ENCODE peak calls at places on chromosomes 1 and 21, in five cellular contexts. One of them, this sample, is unnamed.

GRCh38 chr1:221719987-221720386 is 21.9 kb downstream of the DUSP10 start:
- DNase-seq in PC-3: no peak
- DNase-seq in bronchial epithelial cell: no peak
- DNase-seq in GM20000: no peak
- DNase-seq in left ventricle myocardium inferior: no peak
- DNase-seq in this sample: no peak

GRCh38 chr1:79264975-79265818 is 258.7 kb upstream of the ADGRL4 start:
- DNase-seq in PC-3: no peak
- DNase-seq in bronchial epithelial cell: no peak
- DNase-seq in GM20000: no peak
- DNase-seq in left ventricle myocardium inferior: no peak
- DNase-seq in this sample: no peak

GRCh38 chr1:231160851-231161710 is 777 bp upstream of the TRIM67 start:
- DNase-seq in PC-3: no peak
- DNase-seq in bronchial epithelial cell: no peak
- DNase-seq in GM20000: no peak
- DNase-seq in left ventricle myocardium inferior: no peak
- DNase-seq in this sample: no peak

GRCh38 chr1:198701250-198701649 is 62.4 kb downstream of the PTPRC start:
- DNase-seq in PC-3: no peak
- DNase-seq in bronchial epithelial cell: no peak
- DNase-seq in GM20000: no peak
- DNase-seq in left ventricle myocardium inferior: no peak
- DNase-seq in this sample: no peak

GRCh38 chr1:211591980-211592493 is 13.1 kb upstream of the SLC30A1 start:
- DNase-seq in PC-3: peak
- DNase-seq in bronchial epithelial cell: peak
- DNase-seq in GM20000: no peak
- DNase-seq in left ventricle myocardium inferior: no peak
- DNase-seq in this sample: no peak

GRCh38 chr1:226631229-226632000 is 82.9 kb downstream of the STUM start:
- DNase-seq in PC-3: no peak
- DNase-seq in bronchial epithelial cell: no peak
- DNase-seq in GM20000: no peak
- DNase-seq in left ventricle myocardium inferior: no peak
- DNase-seq in this sample: no peak

GRCh38 chr1:2631136-2632050 is 1.4 kb downstream of the MMEL1 start:
- DNase-seq in PC-3: no peak
- DNase-seq in bronchial epithelial cell: no peak
- DNase-seq in GM20000: no peak
- DNase-seq in left ventricle myocardium inferior: no peak
- DNase-seq in this sample: no peak

GRCh38 chr1:155254228-155254713 is 1.0 kb downstream of the ENTREP3 start:
- DNase-seq in PC-3: no peak
- DNase-seq in bronchial epithelial cell: no peak
- DNase-seq in GM20000: no peak
- DNase-seq in left ventricle myocardium inferior: no peak
- DNase-seq in this sample: no peak

GRCh38 chr1:164932580-164932979 is 373.6 kb downstream of the PBX1 start:
- DNase-seq in PC-3: no peak
- DNase-seq in bronchial epithelial cell: no peak
- DNase-seq in GM20000: no peak
- DNase-seq in left ventricle myocardium inferior: no peak
- DNase-seq in this sample: no peak

GRCh38 chr1:91428182-91428798 is 23.7 kb upstream of the HFM1 start:
- DNase-seq in PC-3: no peak
- DNase-seq in bronchial epithelial cell: no peak
- DNase-seq in GM20000: no peak
- DNase-seq in left ventricle myocardium inferior: no peak
- DNase-seq in this sample: no peak

GRCh38 chr1:39297534-39297933 is 93.0 kb downstream of the MACF1 start:
- DNase-seq in PC-3: no peak
- DNase-seq in bronchial epithelial cell: no peak
- DNase-seq in GM20000: no peak
- DNase-seq in left ventricle myocardium inferior: no peak
- DNase-seq in this sample: no peak

GRCh38 chr1:151472852-151473731 is 13.8 kb upstream of the POGZ start:
- DNase-seq in PC-3: peak
- DNase-seq in bronchial epithelial cell: peak
- DNase-seq in GM20000: peak
- DNase-seq in left ventricle myocardium inferior: peak
- DNase-seq in this sample: peak

DNA sequence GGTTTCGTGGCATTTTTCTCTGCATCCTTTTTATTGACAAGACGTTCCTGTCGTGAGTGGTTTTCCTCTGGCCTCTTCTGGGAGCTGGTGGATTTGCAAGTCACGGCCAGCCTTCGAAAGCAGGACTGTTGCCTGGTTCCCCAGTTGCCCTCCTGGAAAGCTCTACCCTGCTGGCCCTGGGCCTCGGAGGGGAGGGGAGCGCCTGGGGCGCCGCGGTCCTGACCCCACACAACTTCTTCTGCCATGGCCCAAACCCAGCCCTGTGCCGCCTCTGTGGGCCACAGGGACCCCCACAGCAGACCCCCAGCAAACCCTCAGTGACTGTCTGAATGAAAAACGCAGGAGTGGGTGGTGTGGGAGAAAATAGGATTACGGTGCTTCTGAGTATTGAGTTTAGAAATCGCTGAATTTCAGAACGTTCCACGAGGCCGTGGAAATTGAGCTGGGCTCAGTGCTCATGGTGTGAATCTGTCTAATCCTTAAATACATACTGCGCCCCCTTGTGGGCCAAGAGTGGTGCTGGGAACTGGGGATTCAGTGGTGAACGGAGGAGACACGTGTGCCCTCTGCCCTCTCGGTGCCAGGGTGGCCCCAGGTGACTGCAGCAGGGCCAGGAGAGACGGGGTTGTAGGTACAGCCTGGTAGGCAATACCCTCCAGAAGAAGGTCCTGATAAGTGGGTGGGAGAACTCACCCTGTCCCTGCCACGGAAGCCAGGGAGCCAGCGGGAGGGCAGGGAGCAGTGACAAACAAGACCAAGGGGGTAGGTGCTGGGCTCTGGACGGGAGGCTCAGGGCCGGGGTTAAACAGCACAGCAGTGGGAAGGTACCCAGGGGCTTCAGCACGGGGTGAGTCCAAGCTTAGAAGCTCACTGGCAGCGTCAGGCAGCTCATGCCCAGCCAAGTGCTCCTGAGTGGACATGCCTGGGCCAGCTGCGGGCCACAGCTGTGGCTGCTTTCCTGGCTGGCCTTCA is 101.2 kb upstream of the COL6A1 start:
- DNase-seq in PC-3: peak
- DNase-seq in bronchial epithelial cell: peak
- DNase-seq in GM20000: peak
- DNase-seq in left ventricle myocardium inferior: peak
- DNase-seq in this sample: peak
- TF ChIP-seq CTCF in PC-3: peak
- TF ChIP-seq CTCF in bronchial epithelial cell: peak
- TF ChIP-seq CTCF in GM20000: peak
- TF ChIP-seq CTCF in left ventricle myocardium inferior: peak
- TF ChIP-seq CTCF in this sample: peak

DNA sequence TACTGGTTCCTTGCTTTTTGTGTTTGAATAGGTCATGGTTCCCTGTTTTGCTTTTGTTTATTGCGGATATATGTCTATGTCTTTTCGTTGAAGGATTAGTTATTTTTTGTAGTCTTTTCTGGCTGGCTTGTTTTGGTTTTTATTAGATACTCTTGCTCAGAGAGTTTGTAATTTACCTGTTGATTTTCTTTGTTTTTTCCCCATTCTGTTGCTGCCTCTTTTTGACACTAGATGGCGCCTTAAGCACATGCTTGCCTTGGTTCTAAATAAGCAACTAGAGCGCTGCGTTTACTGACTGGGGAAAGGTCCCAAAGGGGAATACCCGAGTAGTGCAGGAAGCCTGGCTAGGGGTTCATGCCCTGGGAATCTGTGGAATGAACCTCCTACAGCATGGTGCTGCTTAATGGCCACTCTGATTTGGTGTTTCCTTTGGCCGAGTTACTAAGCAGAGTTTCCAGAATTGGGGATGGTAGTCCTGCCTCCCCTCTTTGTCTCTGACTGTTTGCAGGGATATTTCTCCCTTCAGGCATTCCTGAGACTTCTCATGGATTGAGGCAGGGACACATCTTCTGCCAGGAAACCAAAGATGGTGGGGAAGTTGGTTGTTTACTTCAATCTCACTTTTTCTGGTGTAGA is 143.2 kb downstream of the PTPRU start:
- DNase-seq in PC-3: peak
- DNase-seq in bronchial epithelial cell: peak
- DNase-seq in GM20000: no peak
- DNase-seq in left ventricle myocardium inferior: no peak
- DNase-seq in this sample: no peak
- TF ChIP-seq CTCF in PC-3: peak
- TF ChIP-seq CTCF in bronchial epithelial cell: peak
- TF ChIP-seq CTCF in GM20000: peak
- TF ChIP-seq CTCF in left ventricle myocardium inferior: peak
- TF ChIP-seq CTCF in this sample: no peak

GRCh38 chr1:179104851-179105250 is 23.0 kb downstream of the TOR3A start:
- DNase-seq in PC-3: no peak
- DNase-seq in bronchial epithelial cell: no peak
- DNase-seq in GM20000: no peak
- DNase-seq in left ventricle myocardium inferior: no peak
- DNase-seq in this sample: no peak

GRCh38 chr1:179107706-179108629 is 26.1 kb downstream of the TOR3A start:
- DNase-seq in PC-3: no peak
- DNase-seq in bronchial epithelial cell: no peak
- DNase-seq in GM20000: no peak
- DNase-seq in left ventricle myocardium inferior: no peak
- DNase-seq in this sample: no peak

GRCh38 chr1:179103999-179104398 is 22.1 kb downstream of the TOR3A start:
- DNase-seq in PC-3: no peak
- DNase-seq in bronchial epithelial cell: no peak
- DNase-seq in GM20000: no peak
- DNase-seq in left ventricle myocardium inferior: no peak
- DNase-seq in this sample: no peak

GRCh38 chr1:179108644-179109043 is 26.8 kb downstream of the TOR3A start:
- DNase-seq in PC-3: no peak
- DNase-seq in bronchial epithelial cell: no peak
- DNase-seq in GM20000: no peak
- DNase-seq in left ventricle myocardium inferior: no peak
- DNase-seq in this sample: no peak

GRCh38 chr1:179105393-179105792 is 23.5 kb downstream of the TOR3A start:
- DNase-seq in PC-3: peak
- DNase-seq in bronchial epithelial cell: peak
- DNase-seq in GM20000: no peak
- DNase-seq in left ventricle myocardium inferior: no peak
- DNase-seq in this sample: no peak
- TF ChIP-seq CTCF in PC-3: peak
- TF ChIP-seq CTCF in bronchial epithelial cell: peak
- TF ChIP-seq CTCF in GM20000: no peak
- TF ChIP-seq CTCF in left ventricle myocardium inferior: peak
- TF ChIP-seq CTCF in this sample: no peak

DNA sequence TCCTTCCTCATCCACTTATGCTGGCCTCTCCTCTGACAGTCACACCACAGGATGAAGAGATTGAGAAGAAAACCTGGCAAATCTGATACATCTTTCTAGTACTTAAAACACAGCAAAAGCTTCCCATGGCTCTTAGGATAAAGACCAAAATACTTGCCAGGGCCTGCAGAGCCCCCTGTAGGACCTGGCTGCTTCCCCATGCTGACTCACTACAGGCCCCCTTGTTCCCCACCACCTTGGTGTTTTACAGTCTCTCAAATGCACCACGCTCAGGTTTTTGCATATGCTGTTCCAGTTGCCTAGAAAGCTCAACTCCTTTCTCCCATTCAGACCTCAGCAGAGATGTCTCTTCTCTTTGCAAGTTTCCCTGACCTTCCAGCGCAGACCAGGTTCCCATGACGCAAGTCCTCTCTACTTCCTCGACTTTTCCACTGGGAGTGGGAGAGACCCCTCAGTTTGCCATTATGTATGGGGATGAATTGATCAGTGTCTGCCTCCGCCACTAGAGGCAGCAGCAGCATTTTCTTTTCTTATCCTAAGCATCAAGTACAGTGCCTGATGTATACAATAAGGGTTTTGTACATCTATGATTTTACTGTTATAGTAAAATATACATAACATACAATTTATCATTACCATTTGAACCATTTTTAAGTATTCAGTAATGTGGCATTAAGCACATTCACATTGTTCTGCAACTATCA is 113.8 kb upstream of the C8B start:
- DNase-seq in PC-3: peak
- DNase-seq in bronchial epithelial cell: peak
- DNase-seq in GM20000: no peak
- DNase-seq in left ventricle myocardium inferior: no peak
- DNase-seq in this sample: no peak
- TF ChIP-seq CTCF in PC-3: peak
- TF ChIP-seq CTCF in bronchial epithelial cell: peak
- TF ChIP-seq CTCF in GM20000: peak
- TF ChIP-seq CTCF in left ventricle myocardium inferior: peak
- TF ChIP-seq CTCF in this sample: peak